ENCODE peak calls at places on chromosomes 7 and 10, in four cellular contexts. One of them, this sample, is unnamed.

GRCh38 chr10:75175046-75175445 is 35.5 kb upstream of the VDAC2 start:
- DNase-seq in IMR-90: no peak
- DNase-seq in GM12878: no peak
- DNase-seq in K562: no peak
- DNase-seq in this sample: no peak

GRCh38 chr10:3395041-3395440 is 222.5 kb upstream of the PITRM1 start:
- DNase-seq in IMR-90: no peak
- DNase-seq in GM12878: no peak
- DNase-seq in K562: no peak
- DNase-seq in this sample: no peak

GRCh38 chr7:38385682-38386081 is 112.2 kb upstream of the TARP start:
- DNase-seq in K562: no peak
- DNase-seq in GM12878: no peak
- DNase-seq in IMR-90: no peak
- DNase-seq in this sample: peak

GRCh38 chr10:62763155-62763554 is 41.4 kb upstream of the ADO start:
- DNase-seq in IMR-90: no peak
- DNase-seq in GM12878: no peak
- DNase-seq in K562: no peak
- DNase-seq in this sample: no peak

GRCh38 chr7:18995270-18995671 is 122.2 kb downstream of the TWIST1 start:
- DNase-seq in IMR-90: no peak
- DNase-seq in K562: no peak
- DNase-seq in GM12878: no peak
- DNase-seq in this sample: no peak

GRCh38 chr10:93894516-93895378 is 969 bp downstream of the SLC35G1 start:
- DNase-seq in K562: peak
- DNase-seq in IMR-90: peak
- DNase-seq in GM12878: no peak
- DNase-seq in this sample: peak

GRCh38 chr7:32259917-32260596 is 189.8 kb upstream of the PDE1C start:
- DNase-seq in IMR-90: no peak
- DNase-seq in GM12878: peak
- DNase-seq in K562: no peak
- DNase-seq in this sample: no peak

GRCh38 chr10:125155101-125155500 is 5.3 kb downstream of the CTBP2 start:
- DNase-seq in K562: no peak
- DNase-seq in GM12878: no peak
- DNase-seq in IMR-90: no peak
- DNase-seq in this sample: peak

GRCh38 chr7:27868117-27868516 is 128.2 kb downstream of the TAX1BP1 start:
- DNase-seq in GM12878: no peak
- DNase-seq in IMR-90: peak
- DNase-seq in K562: no peak
- DNase-seq in this sample: no peak

GRCh38 chr10:47176903-47177860 is 122.8 kb upstream of the GDF10 start:
- DNase-seq in IMR-90: peak
- DNase-seq in K562: no peak
- DNase-seq in GM12878: no peak
- DNase-seq in this sample: no peak

GRCh38 chr7:122767339-122767738 is 64.6 kb upstream of the RNF148 start:
- DNase-seq in K562: no peak
- DNase-seq in IMR-90: no peak
- DNase-seq in GM12878: no peak
- DNase-seq in this sample: no peak

GRCh38 chr7:84231157-84231556 is 36.6 kb upstream of the SEMA3A start:
- DNase-seq in GM12878: no peak
- DNase-seq in IMR-90: peak
- DNase-seq in K562: no peak
- DNase-seq in this sample: no peak

GRCh38 chr10:99658622-99659030 is 683 bp upstream of the ENTPD7 start:
- DNase-seq in GM12878: no peak
- DNase-seq in IMR-90: peak
- DNase-seq in K562: peak
- DNase-seq in this sample: peak

GRCh38 chr10:59773088-59773487 is 19.8 kb upstream of the MRLN start:
- DNase-seq in GM12878: no peak
- DNase-seq in IMR-90: no peak
- DNase-seq in K562: no peak
- DNase-seq in this sample: no peak

GRCh38 chr7:151334628-151335027 is 7.0 kb upstream of the NUB1 start:
- DNase-seq in GM12878: no peak
- DNase-seq in K562: no peak
- DNase-seq in IMR-90: no peak
- DNase-seq in this sample: no peak

GRCh38 chr10:84946984-84947383 is 618.6 kb downstream of the CCSER2 start:
- DNase-seq in K562: no peak
- DNase-seq in IMR-90: no peak
- DNase-seq in GM12878: no peak
- DNase-seq in this sample: no peak

GRCh38 chr10:32049113-32049512 is 7.1 kb downstream of the KIF5B start:
- DNase-seq in K562: no peak
- DNase-seq in IMR-90: peak
- DNase-seq in GM12878: no peak
- DNase-seq in this sample: no peak

GRCh38 chr7:52498319-52498718 is 537.1 kb upstream of the POM121L12 start:
- DNase-seq in IMR-90: no peak
- DNase-seq in K562: no peak
- DNase-seq in GM12878: no peak
- DNase-seq in this sample: peak

GRCh38 chr10:12181065-12181775 is 14.5 kb downstream of the NUDT5 start:
- DNase-seq in GM12878: peak
- DNase-seq in IMR-90: no peak
- DNase-seq in K562: no peak
- DNase-seq in this sample: no peak

GRCh38 chr10:45106257-45106856 is 105.6 kb downstream of the ZNF22 start:
- DNase-seq in K562: no peak
- DNase-seq in IMR-90: no peak
- DNase-seq in GM12878: no peak
- DNase-seq in this sample: no peak

GRCh38 chr7:23469150-23469960 is 936 bp downstream of the IGF2BP3 start:
- DNase-seq in GM12878: no peak
- DNase-seq in IMR-90: no peak
- DNase-seq in K562: peak
- DNase-seq in this sample: peak

GRCh38 chr7:73358590-73359275 is 30.8 kb downstream of the FKBP6 start:
- DNase-seq in GM12878: no peak
- DNase-seq in K562: no peak
- DNase-seq in IMR-90: no peak
- DNase-seq in this sample: no peak

GRCh38 chr7:31858051-31858450 is 171.0 kb downstream of the PPP1R17 start:
- DNase-seq in GM12878: no peak
- DNase-seq in IMR-90: peak
- DNase-seq in K562: no peak
- DNase-seq in this sample: no peak

GRCh38 chr7:28771901-28772622 is 186.1 kb downstream of the TRIL start:
- DNase-seq in GM12878: no peak
- DNase-seq in K562: no peak
- DNase-seq in IMR-90: no peak
- DNase-seq in this sample: no peak

GRCh38 chr7:7105800-7106582 is 76.4 kb upstream of the C1GALT1 start:
- DNase-seq in GM12878: no peak
- DNase-seq in K562: no peak
- DNase-seq in IMR-90: no peak
- DNase-seq in this sample: no peak

GRCh38 chr7:88637795-88638194 is 121.7 kb upstream of the ZNF804B start:
- DNase-seq in IMR-90: no peak
- DNase-seq in K562: no peak
- DNase-seq in GM12878: no peak
- DNase-seq in this sample: no peak

GRCh38 chr10:71767420-71768035 is 5.8 kb downstream of the VSIR start:
- DNase-seq in GM12878: no peak
- DNase-seq in IMR-90: no peak
- DNase-seq in K562: no peak
- DNase-seq in this sample: peak
- TF ChIP-seq FOS in GM12878: no peak
- TF ChIP-seq FOS in IMR-90: no peak
- TF ChIP-seq FOS in K562: no peak
- TF ChIP-seq FOS in this sample: no peak

DNA sequence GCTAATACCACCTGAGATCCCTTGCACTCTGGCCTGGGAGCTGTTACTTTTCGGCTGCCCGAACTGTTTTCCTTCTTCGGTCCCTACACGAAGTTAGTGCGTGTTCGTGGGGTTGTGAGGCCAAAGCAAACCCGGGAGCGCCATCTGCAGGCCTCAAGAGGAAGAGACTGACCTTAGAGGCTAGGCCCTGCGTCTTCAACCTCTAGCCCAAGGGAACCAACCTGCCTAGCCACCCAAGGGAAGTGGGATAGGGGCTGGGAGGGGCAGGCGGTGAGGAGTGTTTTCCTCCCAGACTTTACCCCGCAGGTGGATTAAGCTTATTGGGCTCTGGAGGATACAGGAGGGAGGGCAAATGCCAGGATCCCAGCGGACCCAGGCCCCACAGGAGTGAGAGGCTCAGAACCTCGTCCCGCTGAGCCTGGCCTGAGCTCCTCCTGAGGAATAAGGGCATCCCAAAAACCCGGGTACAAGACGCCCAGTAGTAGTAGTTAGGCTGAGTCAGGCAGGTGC is 1.7 kb upstream of the PAX2 start:
- DNase-seq in IMR-90: peak
- DNase-seq in K562: peak
- DNase-seq in GM12878: no peak
- DNase-seq in this sample: peak
- TF ChIP-seq CTCF in IMR-90: peak
- TF ChIP-seq CTCF in K562: peak
- TF ChIP-seq CTCF in GM12878: peak
- TF ChIP-seq CTCF in this sample: peak

DNA sequence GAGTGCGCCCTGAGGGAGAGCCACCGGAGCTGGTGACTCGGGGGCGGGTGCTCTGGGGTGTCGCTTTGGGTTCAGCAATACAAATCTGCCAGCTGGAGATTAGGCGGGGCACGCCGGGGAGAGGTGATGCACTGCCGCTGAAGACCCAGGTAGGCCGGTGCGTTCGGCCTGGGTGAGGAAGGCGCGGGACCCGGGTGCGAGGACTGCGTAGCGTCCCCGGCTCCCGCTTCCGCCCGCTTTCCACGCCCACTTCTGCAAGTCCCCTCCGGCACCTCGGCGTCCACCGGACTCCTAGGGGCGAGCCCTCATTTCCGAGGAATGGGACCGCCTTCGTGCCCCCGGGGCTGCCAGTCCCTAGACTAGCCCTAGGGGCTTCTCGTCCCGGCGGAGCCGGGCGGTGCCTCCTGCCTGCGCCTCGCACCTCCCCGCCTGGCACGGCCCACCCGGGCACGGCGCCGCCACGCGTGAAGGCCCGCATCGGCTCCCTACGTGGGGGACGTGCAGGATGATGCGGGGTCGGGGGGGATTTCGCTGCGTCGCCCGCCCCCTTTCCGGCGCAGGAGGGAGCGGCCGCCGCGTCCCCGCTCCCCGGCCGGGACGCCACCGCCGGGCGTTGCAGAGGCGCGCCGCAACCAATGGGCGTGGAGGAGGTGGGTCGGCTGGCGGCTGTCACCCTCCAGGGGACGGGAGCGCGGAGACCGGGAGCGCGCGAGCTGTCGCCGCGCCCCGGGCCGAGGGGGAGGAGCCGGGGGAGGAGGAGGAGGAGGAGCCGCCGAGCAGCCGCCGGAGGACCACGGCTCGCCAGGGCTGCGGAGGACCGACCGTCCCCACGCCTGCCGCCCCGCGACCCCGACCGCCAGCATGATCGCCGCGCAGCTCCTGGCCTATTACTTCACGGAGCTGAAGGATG is 40.0 kb downstream of the HK1 start:
- DNase-seq in GM12878: peak
- DNase-seq in IMR-90: peak
- DNase-seq in K562: peak
- DNase-seq in this sample: peak
- TF ChIP-seq POLR2A in GM12878: peak
- TF ChIP-seq POLR2A in IMR-90: peak
- TF ChIP-seq POLR2A in K562: no peak
- TF ChIP-seq POLR2A in this sample: peak

DNA sequence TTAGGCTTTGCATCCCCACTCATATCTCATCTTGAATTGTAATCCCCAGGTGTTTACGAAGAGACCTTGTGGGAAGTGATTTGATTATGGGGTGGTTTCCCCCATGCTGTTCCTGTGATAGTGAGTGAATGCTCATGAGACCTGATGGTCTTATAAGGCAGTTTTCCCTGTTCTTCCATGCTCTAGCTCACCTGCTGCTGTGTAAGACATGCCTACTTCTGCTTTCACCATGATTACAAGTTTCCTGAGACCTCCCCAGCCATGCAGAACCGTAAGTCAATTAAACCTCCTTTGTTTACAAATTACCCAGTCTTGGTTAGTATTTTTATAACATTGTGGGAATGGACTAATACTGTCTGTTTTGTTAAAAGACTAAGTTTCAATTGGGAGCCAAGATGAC is 35.3 kb upstream of the ZNF92 start:
- DNase-seq in IMR-90: no peak
- DNase-seq in GM12878: peak
- DNase-seq in K562: no peak
- DNase-seq in this sample: no peak
- TF ChIP-seq FOS in IMR-90: no peak
- TF ChIP-seq FOS in GM12878: no peak
- TF ChIP-seq FOS in K562: no peak
- TF ChIP-seq FOS in this sample: no peak

GRCh38 chr10:109428775-109429480 is 494.4 kb downstream of the XPNPEP1 start:
- DNase-seq in GM12878: no peak
- DNase-seq in K562: no peak
- DNase-seq in IMR-90: no peak
- DNase-seq in this sample: no peak

GRCh38 chr10:109429956-109430760 is 493.2 kb downstream of the XPNPEP1 start:
- DNase-seq in IMR-90: peak
- DNase-seq in K562: no peak
- DNase-seq in GM12878: no peak
- DNase-seq in this sample: no peak

GRCh38 chr10:109430844-109431243 is 492.5 kb downstream of the XPNPEP1 start:
- DNase-seq in K562: no peak
- DNase-seq in IMR-90: no peak
- DNase-seq in GM12878: no peak
- DNase-seq in this sample: no peak

GRCh38 chr10:109426987-109427386 is 496.3 kb downstream of the XPNPEP1 start:
- DNase-seq in IMR-90: no peak
- DNase-seq in K562: no peak
- DNase-seq in GM12878: no peak
- DNase-seq in this sample: no peak

GRCh38 chr10:109427421-109427820 is 495.9 kb downstream of the XPNPEP1 start:
- DNase-seq in IMR-90: peak
- DNase-seq in K562: no peak
- DNase-seq in GM12878: no peak
- DNase-seq in this sample: no peak
- TF ChIP-seq CTCF in IMR-90: peak
- TF ChIP-seq CTCF in K562: no peak
- TF ChIP-seq CTCF in GM12878: no peak
- TF ChIP-seq CTCF in this sample: no peak

GRCh38 chr7:10821156-10821555 is 152.5 kb upstream of the PHF14 start:
- DNase-seq in IMR-90: no peak
- DNase-seq in K562: no peak
- DNase-seq in GM12878: no peak
- DNase-seq in this sample: no peak

GRCh38 chr7:10815546-10815945 is 158.1 kb upstream of the PHF14 start:
- DNase-seq in GM12878: no peak
- DNase-seq in K562: no peak
- DNase-seq in IMR-90: no peak
- DNase-seq in this sample: no peak
- TF ChIP-seq POLR2A in GM12878: no peak
- TF ChIP-seq POLR2A in K562: no peak
- TF ChIP-seq POLR2A in IMR-90: no peak
- TF ChIP-seq POLR2A in this sample: no peak

This sample was measured in endothelial cell of umbilical vein.